ENCODE peak calls at places on chromosomes 3 and 15, in five cellular contexts. D is dorsolateral prefrontal cortex, Q is T follicular helper cell, Z is foreskin melanocyte, A is lower leg skin. H is an unnamed sample.

GRCh38 chr3:52471371-52472238 is 16.2 kb downstream of the NISCH start:
- DNase-seq in D (peak), Q (no peak), Z (peak), A (peak), H (peak)

GRCh38 chr3:7871161-7871560 is 630.5 kb upstream of the LMCD1 start:
- DNase-seq in D (no peak), Q (no peak), Z (peak), A (no peak), H (no peak)

GRCh38 chr3:157231071-157231470 is 71.1 kb upstream of the CCNL1 start:
- DNase-seq in D (no peak), Q (no peak), Z (no peak), A (no peak), H (no peak)

GRCh38 chr3:15367059-15367458 is 34.7 kb upstream of the SH3BP5 start:
- DNase-seq in D (no peak), Q (no peak), Z (no peak), A (no peak), H (no peak)

GRCh38 chr3:146160233-146160963 is 586 bp downstream of the PLOD2 start:
- DNase-seq in D (peak), Q (no peak), Z (peak), A (peak), H (peak)

GRCh38 chr15:77646104-77646694 is 13.5 kb upstream of the LINGO1 start:
- DNase-seq in D (no peak), Q (no peak), Z (no peak), A (no peak), H (no peak)

GRCh38 chr3:97138914-97139541 is 324.6 kb downstream of the EPHA6 start:
- DNase-seq in D (no peak), Q (no peak), Z (no peak), A (no peak), H (no peak)

GRCh38 chr15:76582550-76582949 is 246.0 kb downstream of the ISL2 start:
- DNase-seq in D (no peak), Q (no peak), Z (no peak), A (no peak), H (no peak)

GRCh38 chr3:57951106-57951882 is 56.9 kb upstream of the FLNB start:
- DNase-seq in D (peak), Q (no peak), Z (no peak), A (peak), H (no peak)

GRCh38 chr3:67076607-67077006 is 78.5 kb downstream of the KBTBD8 start:
- DNase-seq in D (no peak), Q (no peak), Z (no peak), A (no peak), H (no peak)

GRCh38 chr15:70156781-70157261 is 59.1 kb upstream of the TLE3 start:
- DNase-seq in D (no peak), Q (no peak), Z (no peak), A (no peak), H (peak)

GRCh38 chr3:10434144-10434937 is 71.0 kb downstream of the ATP2B2 start:
- DNase-seq in D (no peak), Q (no peak), Z (no peak), A (no peak), H (no peak)

GRCh38 chr3:9778518-9779129 is 8.9 kb upstream of the CAMK1 start:
- DNase-seq in D (no peak), Q (no peak), Z (no peak), A (no peak), H (no peak)

GRCh38 chr3:50303038-50303815 is at the start of gene HYAL1:
- DNase-seq in D (no peak), Q (no peak), Z (no peak), A (peak), H (no peak)

GRCh38 chr15:69991493-69991892 is 106.2 kb downstream of the TLE3 start:
- DNase-seq in D (no peak), Q (no peak), Z (no peak), A (no peak), H (no peak)

GRCh38 chr3:11165457-11165856 is 11.2 kb downstream of the HRH1 start:
- DNase-seq in D (no peak), Q (no peak), Z (no peak), A (no peak), H (no peak)

GRCh38 chr3:30198162-30198561 is 408.2 kb upstream of the TGFBR2 start:
- DNase-seq in D (no peak), Q (no peak), Z (no peak), A (no peak), H (no peak)

GRCh38 chr3:185983495-185984141 is 45.8 kb upstream of the TRA2B start:
- DNase-seq in D (peak), Q (peak), Z (peak), A (peak), H (peak)

GRCh38 chr3:119580148-119580760 is 962 bp downstream of the ADPRH start:
- DNase-seq in D (no peak), Q (no peak), Z (no peak), A (peak), H (peak)

GRCh38 chr3:11282250-11283125 is 10.3 kb downstream of the ATG7 start:
- DNase-seq in D (peak), Q (no peak), Z (peak), A (no peak), H (peak)

GRCh38 chr3:118544458-118544857 is 490.2 kb downstream of the IGSF11 start:
- DNase-seq in D (no peak), Q (no peak), Z (no peak), A (no peak), H (no peak)

GRCh38 chr3:193761969-193762368 is 169.0 kb downstream of the OPA1 start:
- DNase-seq in D (no peak), Q (no peak), Z (no peak), A (no peak), H (no peak)

GRCh38 chr3:161913786-161914389 is 417.3 kb downstream of the OTOL1 start:
- DNase-seq in D (no peak), Q (no peak), Z (no peak), A (no peak), H (no peak)

GRCh38 chr15:51307811-51308210 is 30.6 kb downstream of the CYP19A1 start:
- DNase-seq in D (no peak), Q (no peak), Z (no peak), A (no peak), H (no peak)

GRCh38 chr3:76352069-76352847 is 566.9 kb upstream of the ZNF717 start:
- DNase-seq in D (no peak), Q (no peak), Z (no peak), A (no peak), H (no peak)

GRCh38 chr3:149366031-149366430 is 11.4 kb downstream of the TM4SF1 start:
- DNase-seq in D (no peak), Q (no peak), Z (no peak), A (no peak), H (no peak)

GRCh38 chr15:39710681-39711080 is 72.0 kb downstream of the FSIP1 start:
- DNase-seq in D (no peak), Q (no peak), Z (no peak), A (no peak), H (no peak)

GRCh38 chr15:76401285-76401684 is 64.7 kb downstream of the ISL2 start:
- DNase-seq in D (no peak), Q (no peak), Z (no peak), A (no peak), H (no peak)

GRCh38 chr15:62141200-62141599 is 23.9 kb downstream of the C2CD4B start:
- DNase-seq in D (no peak), Q (no peak), Z (no peak), A (no peak), H (no peak)

GRCh38 chr3:166243511-166243910 is 406.3 kb upstream of the BCHE start:
- DNase-seq in D (no peak), Q (no peak), Z (no peak), A (no peak), H (peak)

H was measured in cerebellum.